ENCODE peak calls at places on chromosomes 7 and 10, in five cellular contexts. D is neural crest cell, Q is astrocyte of the cerebellum, N is dorsolateral prefrontal cortex, E is sigmoid colon. C is an unnamed sample.
A peak's percentile ranks its signal among the peaks of the same experiment; 100 is the strongest.

GRCh38 chr10:97059872-97060205 is 125.9 kb downstream of the SLIT1 start:
- DNase-seq in D (no peak), Q (no peak), N (no peak), E (no peak), C (no peak)

GRCh38 chr7:83060218-83060617 is 102.5 kb downstream of the PCLO start:
- DNase-seq in D (no peak), Q (no peak), N (no peak), E (no peak), C (no peak)

GRCh38 chr7:157528785-157529341 is 192.1 kb downstream of the DNAJB6 start:
- DNase-seq in D (no peak), Q (no peak), N (no peak), E (no peak), C (peak; percentile 60)

GRCh38 chr10:21724695-21725371 is 190.8 kb downstream of the MLLT10 start:
- DNase-seq in D (no peak), Q (peak; percentile 100), N (no peak), E (peak; percentile 97), C (no peak)

GRCh38 chr10:79488303-79488702 is 24.0 kb upstream of the EIF5AL1 start:
- DNase-seq in D (no peak), Q (peak; percentile 83), N (no peak), E (peak; percentile 93), C (no peak)

GRCh38 chr7:70316745-70317144 is 718.5 kb downstream of the AUTS2 start:
- DNase-seq in D (no peak), Q (no peak), N (no peak), E (no peak), C (no peak)

GRCh38 chr7:132333301-132333700 is 243.0 kb downstream of the PLXNA4 start:
- DNase-seq in D (no peak), Q (no peak), N (no peak), E (no peak), C (no peak)

GRCh38 chr7:155355745-155356144 is 58.1 kb downstream of the INSIG1 start:
- DNase-seq in D (no peak), Q (no peak), N (no peak), E (no peak), C (no peak)

GRCh38 chr10:62033108-62033507 is 131.6 kb downstream of the ARID5B start:
- DNase-seq in D (no peak), Q (no peak), N (no peak), E (no peak), C (no peak)

GRCh38 chr7:135845415-135846075 is 96.9 kb upstream of the FAM180A start:
- DNase-seq in D (no peak), Q (no peak), N (no peak), E (no peak), C (no peak)

GRCh38 chr7:100865971-100866720 is 1.0 kb upstream of the TRIP6 start:
- DNase-seq in D (no peak), Q (no peak), N (peak; percentile 90), E (peak; percentile 95), C (no peak)

GRCh38 chr7:6442114-6442513 is 5.6 kb downstream of the DAGLB start:
- DNase-seq in D (no peak), Q (peak; percentile 36), N (no peak), E (no peak), C (no peak)

GRCh38 chr7:125526958-125527357 is 597.3 kb upstream of the POT1 start:
- DNase-seq in D (no peak), Q (no peak), N (no peak), E (no peak), C (no peak)

GRCh38 chr7:30556854-30557644 is 37.6 kb upstream of the GARS1 start:
- DNase-seq in D (peak; percentile 8), Q (peak; percentile 94), N (peak; percentile 31), E (no peak), C (no peak)
- TF ChIP-seq CTCF in D (no peak), Q (no peak), N (no peak), E (no peak), C (no peak)

GRCh38 chr7:17646181-17646956 is 293.9 kb downstream of the SNX13 start:
- DNase-seq in D (no peak), Q (peak; percentile 47), N (no peak), E (no peak), C (no peak)
- TF ChIP-seq CTCF in D (no peak), Q (peak; percentile 47), N (peak; percentile 11), E (no peak), C (peak; percentile 89)

DNA sequence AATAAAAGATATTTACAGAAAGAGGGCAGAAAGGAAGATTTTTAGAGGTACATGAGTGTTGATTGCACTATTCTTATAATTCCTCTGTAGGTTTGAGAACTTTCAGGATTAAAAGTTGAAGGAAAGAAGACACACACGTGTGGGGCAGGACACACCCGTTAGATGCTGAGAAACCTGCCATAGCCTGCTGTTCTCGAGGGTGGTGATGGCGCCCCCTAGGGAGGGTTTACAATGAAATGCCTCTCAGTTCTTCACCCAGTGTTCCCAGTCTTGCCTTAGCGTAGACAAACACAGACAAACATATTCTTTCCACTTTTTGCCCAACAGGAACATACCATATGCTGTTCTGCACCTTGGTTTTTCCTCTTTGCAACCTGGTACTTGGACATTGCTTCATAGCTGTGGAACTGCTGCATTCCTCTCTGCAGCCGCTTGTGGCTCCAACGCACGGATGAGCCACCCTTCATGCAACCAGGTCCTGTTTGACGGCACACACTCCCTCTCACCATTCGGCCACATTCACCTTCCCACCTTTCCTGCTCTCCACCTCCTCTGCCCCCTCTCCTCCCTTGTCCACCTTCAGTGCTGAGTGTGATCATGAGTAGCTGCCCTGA is 23.3 kb upstream of the HSPA12A start:
- DNase-seq in D (no peak), Q (no peak), N (no peak), E (peak; percentile 65), C (no peak)
- TF ChIP-seq CTCF in D (peak; percentile 20), Q (peak; percentile 9), N (peak; percentile 50), E (no peak), C (peak; percentile 51)

GRCh38 chr10:31347705-31348104 is 28.7 kb downstream of the ZEB1 start:
- DNase-seq in D (no peak), Q (no peak), N (no peak), E (no peak), C (no peak)

GRCh38 chr10:31350891-31351290 is 31.9 kb downstream of the ZEB1 start:
- DNase-seq in D (no peak), Q (no peak), N (no peak), E (no peak), C (no peak)

GRCh38 chr10:31352436-31353226 is 33.6 kb downstream of the ZEB1 start:
- DNase-seq in D (no peak), Q (no peak), N (no peak), E (no peak), C (no peak)

GRCh38 chr10:31358688-31359330 is 39.8 kb downstream of the ZEB1 start:
- DNase-seq in D (no peak), Q (no peak), N (no peak), E (no peak), C (no peak)

DNA sequence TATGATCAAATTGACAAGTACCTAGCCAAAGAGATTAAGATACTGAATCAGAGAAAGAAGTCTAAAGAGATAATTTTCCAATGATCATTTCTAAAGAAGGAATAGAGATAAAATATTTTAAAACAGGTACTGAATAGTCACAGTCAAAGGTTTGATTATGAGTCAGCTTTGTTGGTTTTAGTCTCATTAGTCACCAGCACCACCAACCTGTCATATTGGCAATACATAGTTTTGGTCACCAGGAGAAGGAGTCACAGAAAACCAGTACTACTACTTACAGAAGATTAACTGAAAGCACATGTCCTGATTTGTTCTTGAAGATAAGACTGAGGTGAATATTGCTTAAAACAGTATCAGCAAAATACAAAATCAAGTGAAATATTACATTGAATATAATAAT is 34.6 kb downstream of the ZEB1 start:
- DNase-seq in D (no peak), Q (peak; percentile 44), N (no peak), E (no peak), C (no peak)
- TF ChIP-seq CTCF in D (peak; percentile 28), Q (no peak), N (no peak), E (no peak), C (peak; percentile 41)

GRCh38 chr10:59131673-59132072 is 44.8 kb upstream of the PHYHIPL start:
- DNase-seq in D (no peak), Q (no peak), N (no peak), E (no peak), C (no peak)

GRCh38 chr10:59129867-59130266 is 46.6 kb upstream of the PHYHIPL start:
- DNase-seq in D (no peak), Q (no peak), N (no peak), E (no peak), C (no peak)

GRCh38 chr10:59126992-59127391 is 49.5 kb upstream of the PHYHIPL start:
- DNase-seq in D (no peak), Q (no peak), N (no peak), E (no peak), C (no peak)

GRCh38 chr10:59126277-59126676 is 50.2 kb upstream of the PHYHIPL start:
- DNase-seq in D (no peak), Q (no peak), N (no peak), E (no peak), C (no peak)

GRCh38 chr10:59127991-59128390 is 48.5 kb upstream of the PHYHIPL start:
- DNase-seq in D (no peak), Q (no peak), N (no peak), E (no peak), C (no peak)
- TF ChIP-seq CTCF in D (no peak), Q (no peak), N (no peak), E (no peak), C (no peak)

C was measured in chondrocyte.